ENCODE peak calls at places on chromosomes 6 and 20, in nine cellular contexts. B, V, S, K, N, M, E, R and I are unnamed samples.
A peak's percentile ranks its signal among the peaks of the same experiment; 100 is the strongest.

GRCh38 chr20:10671850-10672578 is 1.8 kb downstream of the JAG1 start:
- DNase-seq in R (no peak), V (peak; percentile 88), S (no peak), N (no peak), B (no peak), K (no peak), M (no peak), E (no peak), I (no peak)

GRCh38 chr6:64014581-64014980 is 379.0 kb downstream of the PHF3 start:
- DNase-seq in N (no peak), K (no peak), B (no peak), R (no peak), M (no peak), S (no peak), V (no peak), E (no peak), I (no peak)

GRCh38 chr20:49786226-49786625 is 26.4 kb upstream of the SLC9A8 start:
- DNase-seq in E (no peak), M (no peak), R (no peak), B (no peak), S (no peak), K (no peak), N (no peak), V (no peak), I (no peak)

GRCh38 chr6:155310596-155310995 is 3.7 kb downstream of the TFB1M start:
- DNase-seq in N (no peak), V (no peak), E (no peak), M (no peak), R (no peak), B (no peak), S (peak; percentile 91), K (no peak), I (no peak)

GRCh38 chr6:110399219-110400071 is 15.9 kb downstream of the DDO start:
- DNase-seq in E (no peak), K (no peak), N (no peak), M (no peak), S (no peak), B (no peak), V (no peak), R (no peak), I (no peak)

GRCh38 chr6:41358503-41358902 is 23.1 kb downstream of the NCR2 start:
- DNase-seq in V (no peak), B (no peak), N (no peak), R (no peak), K (no peak), M (no peak), E (no peak), S (no peak), I (no peak)

GRCh38 chr20:43942661-43943285 is 28.1 kb downstream of the TOX2 start:
- DNase-seq in M (no peak), V (no peak), N (no peak), E (peak; percentile 66), B (no peak), R (no peak), S (peak; percentile 50), K (no peak), I (peak; percentile 1)

GRCh38 chr6:56036911-56037310 is 161.5 kb upstream of the BMP5 start:
- DNase-seq in S (no peak), E (no peak), N (no peak), R (no peak), K (no peak), V (no peak), B (no peak), M (no peak), I (no peak)

GRCh38 chr6:106056060-106056737 is 29.9 kb upstream of the PRDM1 start:
- DNase-seq in K (no peak), V (no peak), M (no peak), N (no peak), B (no peak), S (no peak), E (no peak), R (no peak), I (no peak)

GRCh38 chr6:111757342-111757741 is 115.9 kb downstream of the FYN start:
- DNase-seq in E (no peak), B (no peak), K (no peak), M (peak; percentile 35), N (no peak), S (peak; percentile 59), V (no peak), R (no peak), I (no peak)

GRCh38 chr20:38094373-38094775 is 60.8 kb downstream of the RPRD1B start:
- DNase-seq in K (no peak), V (peak; percentile 79), M (peak; percentile 55), E (no peak), S (peak; percentile 71), R (no peak), N (no peak), B (no peak), I (no peak)

GRCh38 chr6:29924731-29925130 is 17.6 kb upstream of the HLA-A start:
- DNase-seq in K (no peak), R (no peak), B (no peak), S (peak; percentile 86), N (peak; percentile 72), M (no peak), E (no peak), V (no peak), I (no peak)

GRCh38 chr20:39874049-39874893 is 814.8 kb downstream of the MAFB start:
- DNase-seq in M (peak; percentile 55), B (peak; percentile 85), K (no peak), V (peak; percentile 79), S (peak; percentile 75), E (peak; percentile 70), N (no peak), R (peak; percentile 87), I (no peak)